ENCODE peak calls at places on chromosome 1, in seven cellular contexts. E is OCI-LY7, K is heart right ventricle, H is H9, B is RWPE1, F is kidney, M is lung. N is an unnamed sample.

GRCh38 chr1:9687876-9688582 is 36.5 kb downstream of the PIK3CD start:
- DNase-seq in E (no peak), K (no peak), H (peak), B (no peak), F (peak), M (no peak), N (no peak)

GRCh38 chr1:205971082-205971481 is 27.8 kb upstream of the SLC26A9 start:
- DNase-seq in E (no peak), K (no peak), H (no peak), B (no peak), F (no peak), M (no peak), N (no peak)

GRCh38 chr1:166040223-166040622 is 126.6 kb downstream of the FAM78B start:
- DNase-seq in E (no peak), K (no peak), H (no peak), B (no peak), F (no peak), M (no peak), N (no peak)

GRCh38 chr1:246418565-246419312 is 88.3 kb downstream of the SMYD3 start:
- DNase-seq in E (no peak), K (peak), H (no peak), B (no peak), F (no peak), M (no peak), N (no peak)

GRCh38 chr1:91851130-91852010 is 34.6 kb downstream of the TGFBR3 start:
- DNase-seq in E (no peak), K (peak), H (no peak), B (peak), F (peak), M (peak), N (no peak)

GRCh38 chr1:28508435-28508754 is 2.6 kb downstream of the RCC1 start:
- DNase-seq in E (peak), K (no peak), H (no peak), B (no peak), F (no peak), M (no peak), N (no peak)

GRCh38 chr1:173243300-173243699 is 36.2 kb upstream of the TNFSF4 start:
- DNase-seq in E (no peak), K (no peak), H (no peak), B (no peak), F (no peak), M (no peak), N (no peak)

GRCh38 chr1:28782011-28782410 is 30.0 kb upstream of the OPRD1 start:
- DNase-seq in E (no peak), K (no peak), H (no peak), B (no peak), F (no peak), M (no peak), N (no peak)

GRCh38 chr1:207202480-207202879 is 98.4 kb downstream of the C4BPA start:
- DNase-seq in E (no peak), K (no peak), H (no peak), B (no peak), F (no peak), M (no peak), N (no peak)

GRCh38 chr1:85578321-85579295 is 2.0 kb upstream of the CCN1 start:
- DNase-seq in E (no peak), K (no peak), H (no peak), B (no peak), F (peak), M (no peak), N (no peak)

GRCh38 chr1:116373451-116374339 is 651 bp downstream of the ATP1A1 start:
- DNase-seq in E (peak), K (peak), H (peak), B (no peak), F (peak), M (peak), N (peak)

GRCh38 chr1:30512253-30512921 is 211.0 kb downstream of the MATN1 start:
- DNase-seq in E (no peak), K (no peak), H (peak), B (no peak), F (no peak), M (no peak), N (no peak)

GRCh38 chr1:17239420-17239819 is 9.5 kb upstream of the PADI3 start:
- DNase-seq in E (peak), K (no peak), H (peak), B (peak), F (no peak), M (no peak), N (peak)

GRCh38 chr1:76006234-76006633 is 68.3 kb upstream of the ST6GALNAC3 start:
- DNase-seq in E (no peak), K (no peak), H (no peak), B (no peak), F (no peak), M (no peak), N (no peak)

GRCh38 chr1:234768569-234769283 is 158.7 kb upstream of the IRF2BP2 start:
- DNase-seq in E (no peak), K (no peak), H (no peak), B (no peak), F (no peak), M (no peak), N (no peak)

GRCh38 chr1:67689267-67690017 is 4.4 kb downstream of the GADD45A start:
- DNase-seq in E (no peak), K (no peak), H (no peak), B (no peak), F (no peak), M (no peak), N (no peak)

GRCh38 chr1:198967566-198967965 is 328.7 kb downstream of the PTPRC start:
- DNase-seq in E (no peak), K (no peak), H (no peak), B (no peak), F (no peak), M (no peak), N (no peak)

GRCh38 chr1:162019436-162019835 is 4.2 kb downstream of the OLFML2B start:
- DNase-seq in E (no peak), K (no peak), H (no peak), B (no peak), F (peak), M (no peak), N (no peak)

GRCh38 chr1:39919545-39919944 is 17.8 kb upstream of the MYCL start:
- DNase-seq in E (peak), K (no peak), H (peak), B (peak), F (no peak), M (peak), N (peak)

GRCh38 chr1:205985330-205986005 is 17.7 kb downstream of the RAB7B start:
- DNase-seq in E (no peak), K (no peak), H (no peak), B (no peak), F (no peak), M (no peak), N (no peak)

GRCh38 chr1:85596531-85596930 is 16.0 kb downstream of the CCN1 start:
- DNase-seq in E (no peak), K (no peak), H (no peak), B (no peak), F (no peak), M (no peak), N (no peak)

GRCh38 chr1:236133802-236134201 is 8.5 kb upstream of the GPR137B start:
- DNase-seq in E (no peak), K (no peak), H (no peak), B (no peak), F (no peak), M (no peak), N (no peak)

GRCh38 chr1:236139495-236139894 is 2.8 kb upstream of the GPR137B start:
- DNase-seq in E (no peak), K (no peak), H (no peak), B (no peak), F (no peak), M (no peak), N (no peak)

GRCh38 chr1:236140705-236141446 is 1.5 kb upstream of the GPR137B start:
- DNase-seq in E (no peak), K (no peak), H (no peak), B (peak), F (no peak), M (no peak), N (no peak)

GRCh38 chr1:236141447-236142357 is 637 bp upstream of the GPR137B start:
- DNase-seq in E (peak), K (peak), H (peak), B (peak), F (peak), M (no peak), N (no peak)

GRCh38 chr1:236137285-236137852 is 5.0 kb upstream of the GPR137B start:
- DNase-seq in E (no peak), K (no peak), H (no peak), B (no peak), F (no peak), M (no peak), N (no peak)
- TF ChIP-seq CTCF in E (peak), K (no peak), H (peak), B (no peak), F (no peak), M (no peak), N (no peak)

GRCh38 chr1:159911668-159912067 is 11.7 kb upstream of the CFAP45 start:
- DNase-seq in E (no peak), K (no peak), H (no peak), B (no peak), F (no peak), M (no peak), N (peak)
- H3K27ac ChIP-seq in E (no peak), K (peak), H (no peak), B (peak), F (no peak), M (no peak), N (peak)

GRCh38 chr1:45846931-45847330 is 43.5 kb downstream of the MAST2 start:
- DNase-seq in E (no peak), K (no peak), H (no peak), B (no peak), F (no peak), M (no peak), N (no peak)

GRCh38 chr1:45848714-45849113 is 45.3 kb downstream of the MAST2 start:
- DNase-seq in E (no peak), K (no peak), H (no peak), B (no peak), F (no peak), M (no peak), N (no peak)

GRCh38 chr1:45843474-45843905 is 40.1 kb downstream of the MAST2 start:
- DNase-seq in E (peak), K (no peak), H (no peak), B (peak), F (no peak), M (no peak), N (no peak)

GRCh38 chr1:45850017-45850416 is 46.6 kb downstream of the MAST2 start:
- DNase-seq in E (no peak), K (no peak), H (no peak), B (no peak), F (no peak), M (no peak), N (no peak)

GRCh38 chr1:45848097-45848496 is 44.7 kb downstream of the MAST2 start:
- DNase-seq in E (no peak), K (no peak), H (no peak), B (no peak), F (no peak), M (no peak), N (no peak)
- TF ChIP-seq CTCF in E (no peak), K (no peak), H (no peak), B (no peak), F (no peak), M (no peak), N (no peak)

DNA sequence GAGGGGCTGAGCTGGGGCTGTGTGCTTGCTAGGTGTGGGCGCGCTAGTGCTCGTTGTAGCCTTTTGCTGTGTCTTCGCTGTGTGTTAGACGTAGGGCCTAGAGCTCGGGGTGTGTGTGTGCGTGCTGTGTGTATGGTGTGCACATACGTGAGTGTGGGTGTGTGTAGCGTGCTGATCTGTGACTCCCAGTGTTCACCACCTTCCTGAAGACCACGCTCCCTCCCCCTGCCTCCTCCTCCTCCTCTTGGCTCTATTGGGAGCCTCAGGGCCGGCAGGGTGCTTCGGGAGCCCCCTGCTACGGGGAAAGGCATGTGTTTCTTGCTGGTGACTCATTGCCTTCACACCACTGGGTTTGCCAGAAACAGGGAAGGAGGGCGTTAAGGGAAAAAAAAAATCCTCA is 9.4 kb upstream of the KCNC4 start:
- DNase-seq in E (no peak), K (no peak), H (no peak), B (no peak), F (no peak), M (no peak), N (no peak)
- H3K27ac ChIP-seq in E (no peak), K (no peak), H (no peak), B (no peak), F (no peak), M (no peak), N (no peak)

GRCh38 chr1:216310776-216311175 is 112.5 kb downstream of the USH2A start:
- DNase-seq in E (peak), K (no peak), H (peak), B (peak), F (no peak), M (no peak), N (no peak)
- TF ChIP-seq CTCF in E (peak), K (peak), H (peak), B (no peak), F (no peak), M (no peak), N (no peak)

GRCh38 chr1:64514197-64514765 is 44.4 kb downstream of the CACHD1 start:
- DNase-seq in E (no peak), K (no peak), H (no peak), B (no peak), F (no peak), M (no peak), N (no peak)
- H3K27ac ChIP-seq in E (no peak), K (peak), H (no peak), B (no peak), F (peak), M (peak), N (no peak)

GRCh38 chr1:214808845-214809460 is 206.0 kb downstream of the CENPF start:
- DNase-seq in E (no peak), K (no peak), H (no peak), B (peak), F (no peak), M (no peak), N (peak)
- TF ChIP-seq CTCF in E (peak), K (peak), H (peak), B (peak), F (no peak), M (no peak), N (no peak)

GRCh38 chr1:99851850-99852454 is 1.8 kb downstream of the AGL start:
- DNase-seq in E (no peak), K (no peak), H (no peak), B (no peak), F (no peak), M (no peak), N (no peak)

GRCh38 chr1:99849744-99850457 is at the start of gene AGL:
- DNase-seq in E (peak), K (peak), H (peak), B (peak), F (peak), M (peak), N (peak)

GRCh38 chr1:99852648-99853047 is 2.5 kb downstream of the AGL start:
- DNase-seq in E (no peak), K (no peak), H (no peak), B (no peak), F (no peak), M (no peak), N (no peak)

GRCh38 chr1:99850458-99850974 is 355 bp downstream of the AGL start:
- DNase-seq in E (peak), K (no peak), H (no peak), B (no peak), F (no peak), M (no peak), N (no peak)

GRCh38 chr1:99849413-99849743 is 783 bp upstream of the AGL start:
- DNase-seq in E (peak), K (no peak), H (no peak), B (no peak), F (no peak), M (peak), N (peak)
- H3K27ac ChIP-seq in E (peak), K (peak), H (no peak), B (peak), F (peak), M (peak), N (peak)